ENCODE peak calls at places on chromosomes 11 and 22, in eight cellular contexts. One of them, this sample, is unnamed.

GRCh38 chr22:30234786-30235470 is 11.6 kb downstream of the LIF start:
- DNase-seq in thoracic aorta: no peak
- DNase-seq in fibroblast of lung: peak
- DNase-seq in cardiac muscle cell: peak
- DNase-seq in endothelial cell of umbilical vein: no peak
- DNase-seq in heart left ventricle: no peak
- DNase-seq in RWPE2: no peak
- DNase-seq in pancreas: peak
- DNase-seq in this sample: no peak

GRCh38 chr11:77065878-77066228 is 918 bp upstream of the CAPN5 start:
- DNase-seq in thoracic aorta: no peak
- DNase-seq in fibroblast of lung: peak
- DNase-seq in cardiac muscle cell: peak
- DNase-seq in endothelial cell of umbilical vein: no peak
- DNase-seq in heart left ventricle: no peak
- DNase-seq in RWPE2: no peak
- DNase-seq in pancreas: no peak
- DNase-seq in this sample: peak

GRCh38 chr11:132334769-132335280 is 964.4 kb downstream of the NTM start:
- DNase-seq in thoracic aorta: no peak
- DNase-seq in fibroblast of lung: no peak
- DNase-seq in cardiac muscle cell: no peak
- DNase-seq in endothelial cell of umbilical vein: no peak
- DNase-seq in heart left ventricle: no peak
- DNase-seq in RWPE2: no peak
- DNase-seq in pancreas: no peak
- DNase-seq in this sample: no peak

GRCh38 chr22:33573479-33573878 is 346.8 kb downstream of the LARGE1 start:
- DNase-seq in thoracic aorta: no peak
- DNase-seq in fibroblast of lung: no peak
- DNase-seq in cardiac muscle cell: no peak
- DNase-seq in endothelial cell of umbilical vein: no peak
- DNase-seq in heart left ventricle: no peak
- DNase-seq in RWPE2: no peak
- DNase-seq in pancreas: no peak
- DNase-seq in this sample: no peak

GRCh38 chr11:31236052-31236652 is 133.4 kb downstream of the DCDC1 start:
- DNase-seq in thoracic aorta: no peak
- DNase-seq in fibroblast of lung: peak
- DNase-seq in cardiac muscle cell: peak
- DNase-seq in endothelial cell of umbilical vein: peak
- DNase-seq in heart left ventricle: no peak
- DNase-seq in RWPE2: no peak
- DNase-seq in pancreas: no peak
- DNase-seq in this sample: no peak

GRCh38 chr11:35526370-35526792 is 965 bp upstream of the PAMR1 start:
- DNase-seq in thoracic aorta: no peak
- DNase-seq in fibroblast of lung: peak
- DNase-seq in cardiac muscle cell: no peak
- DNase-seq in endothelial cell of umbilical vein: no peak
- DNase-seq in heart left ventricle: no peak
- DNase-seq in RWPE2: no peak
- DNase-seq in pancreas: no peak
- DNase-seq in this sample: peak

GRCh38 chr11:114276077-114276476 is 20.1 kb upstream of the NNMT start:
- DNase-seq in thoracic aorta: no peak
- DNase-seq in fibroblast of lung: no peak
- DNase-seq in cardiac muscle cell: no peak
- DNase-seq in endothelial cell of umbilical vein: no peak
- DNase-seq in heart left ventricle: no peak
- DNase-seq in RWPE2: no peak
- DNase-seq in pancreas: no peak
- DNase-seq in this sample: no peak

GRCh38 chr22:44722611-44723010 is 20.6 kb downstream of the PRR5 start:
- DNase-seq in thoracic aorta: no peak
- DNase-seq in fibroblast of lung: no peak
- DNase-seq in cardiac muscle cell: no peak
- DNase-seq in endothelial cell of umbilical vein: no peak
- DNase-seq in heart left ventricle: no peak
- DNase-seq in RWPE2: no peak
- DNase-seq in pancreas: no peak
- DNase-seq in this sample: no peak

GRCh38 chr11:23192256-23192655 is 332.0 kb upstream of the CCDC179 start:
- DNase-seq in thoracic aorta: no peak
- DNase-seq in fibroblast of lung: peak
- DNase-seq in cardiac muscle cell: peak
- DNase-seq in endothelial cell of umbilical vein: no peak
- DNase-seq in heart left ventricle: no peak
- DNase-seq in RWPE2: no peak
- DNase-seq in pancreas: no peak
- DNase-seq in this sample: no peak

GRCh38 chr11:16410479-16410878 is 54.1 kb upstream of the SOX6 start:
- DNase-seq in thoracic aorta: no peak
- DNase-seq in fibroblast of lung: no peak
- DNase-seq in cardiac muscle cell: no peak
- DNase-seq in endothelial cell of umbilical vein: no peak
- DNase-seq in heart left ventricle: no peak
- DNase-seq in RWPE2: no peak
- DNase-seq in pancreas: no peak
- DNase-seq in this sample: no peak

GRCh38 chr11:119964136-119965025 is 173.5 kb downstream of the TRIM29 start:
- DNase-seq in thoracic aorta: no peak
- DNase-seq in fibroblast of lung: no peak
- DNase-seq in cardiac muscle cell: peak
- DNase-seq in endothelial cell of umbilical vein: no peak
- DNase-seq in heart left ventricle: no peak
- DNase-seq in RWPE2: no peak
- DNase-seq in pancreas: no peak
- DNase-seq in this sample: no peak

GRCh38 chr11:92852946-92853345 is 116.5 kb upstream of the MTNR1B start:
- DNase-seq in thoracic aorta: no peak
- DNase-seq in fibroblast of lung: peak
- DNase-seq in cardiac muscle cell: no peak
- DNase-seq in endothelial cell of umbilical vein: no peak
- DNase-seq in heart left ventricle: no peak
- DNase-seq in RWPE2: peak
- DNase-seq in pancreas: no peak
- DNase-seq in this sample: no peak

DNA sequence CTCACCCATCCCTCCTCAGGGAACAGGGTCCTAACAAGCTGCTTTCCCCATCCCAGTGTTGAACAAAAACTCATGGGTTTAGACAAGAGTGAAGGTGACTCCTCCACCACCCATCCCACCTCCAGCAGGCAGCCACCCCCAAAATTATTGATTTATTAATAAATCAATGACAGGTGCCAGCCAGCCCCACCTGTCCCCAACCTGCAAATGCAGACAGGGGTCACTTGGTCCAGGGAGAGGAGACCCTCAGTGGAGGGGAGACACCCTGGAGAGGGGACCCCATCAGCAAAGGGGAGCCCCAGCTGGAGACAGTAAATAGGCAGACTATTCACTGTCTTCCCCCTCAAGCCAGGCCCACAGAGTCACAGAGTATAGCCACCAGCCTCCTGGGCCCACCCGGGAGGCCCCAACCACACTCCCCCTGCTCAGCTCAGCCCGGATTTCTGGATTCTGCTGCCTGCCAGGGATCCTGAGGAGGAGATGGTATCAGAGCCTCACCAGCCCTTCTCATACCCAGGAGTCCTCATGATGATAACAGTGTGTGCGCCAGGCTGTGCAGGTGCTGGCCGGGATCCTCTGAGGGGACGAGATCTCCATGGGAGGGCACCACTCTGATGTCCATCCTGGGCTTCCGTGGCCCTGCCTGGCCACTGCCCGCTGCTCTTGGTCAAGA is 8.8 kb upstream of the CD81 start:
- DNase-seq in thoracic aorta: no peak
- DNase-seq in fibroblast of lung: no peak
- DNase-seq in cardiac muscle cell: no peak
- DNase-seq in endothelial cell of umbilical vein: no peak
- DNase-seq in heart left ventricle: no peak
- DNase-seq in RWPE2: peak
- DNase-seq in pancreas: no peak
- DNase-seq in this sample: no peak
- H3K27ac ChIP-seq in thoracic aorta: no peak
- H3K27ac ChIP-seq in fibroblast of lung: no peak
- H3K27ac ChIP-seq in cardiac muscle cell: no peak
- H3K27ac ChIP-seq in endothelial cell of umbilical vein: no peak
- H3K27ac ChIP-seq in heart left ventricle: peak
- H3K27ac ChIP-seq in RWPE2: no peak
- H3K27ac ChIP-seq in pancreas: no peak
- H3K27ac ChIP-seq in this sample: no peak

GRCh38 chr11:68688881-68689280 is 4.5 kb downstream of the GAL start:
- DNase-seq in thoracic aorta: no peak
- DNase-seq in fibroblast of lung: no peak
- DNase-seq in cardiac muscle cell: no peak
- DNase-seq in endothelial cell of umbilical vein: no peak
- DNase-seq in heart left ventricle: no peak
- DNase-seq in RWPE2: no peak
- DNase-seq in pancreas: no peak
- DNase-seq in this sample: no peak

GRCh38 chr11:68691402-68691784 is 7.0 kb downstream of the GAL start:
- DNase-seq in thoracic aorta: no peak
- DNase-seq in fibroblast of lung: no peak
- DNase-seq in cardiac muscle cell: no peak
- DNase-seq in endothelial cell of umbilical vein: no peak
- DNase-seq in heart left ventricle: no peak
- DNase-seq in RWPE2: no peak
- DNase-seq in pancreas: no peak
- DNase-seq in this sample: no peak

GRCh38 chr11:68692115-68692514 is 7.8 kb downstream of the GAL start:
- DNase-seq in thoracic aorta: no peak
- DNase-seq in fibroblast of lung: no peak
- DNase-seq in cardiac muscle cell: no peak
- DNase-seq in endothelial cell of umbilical vein: no peak
- DNase-seq in heart left ventricle: no peak
- DNase-seq in RWPE2: no peak
- DNase-seq in pancreas: no peak
- DNase-seq in this sample: no peak

GRCh38 chr11:68689737-68690625 is 5.6 kb downstream of the GAL start:
- DNase-seq in thoracic aorta: no peak
- DNase-seq in fibroblast of lung: no peak
- DNase-seq in cardiac muscle cell: no peak
- DNase-seq in endothelial cell of umbilical vein: no peak
- DNase-seq in heart left ventricle: no peak
- DNase-seq in RWPE2: no peak
- DNase-seq in pancreas: no peak
- DNase-seq in this sample: no peak

GRCh38 chr11:68690671-68691401 is 6.5 kb downstream of the GAL start:
- DNase-seq in thoracic aorta: no peak
- DNase-seq in fibroblast of lung: no peak
- DNase-seq in cardiac muscle cell: no peak
- DNase-seq in endothelial cell of umbilical vein: no peak
- DNase-seq in heart left ventricle: no peak
- DNase-seq in RWPE2: no peak
- DNase-seq in pancreas: no peak
- DNase-seq in this sample: no peak
- TF ChIP-seq CTCF in thoracic aorta: no peak
- TF ChIP-seq CTCF in fibroblast of lung: peak
- TF ChIP-seq CTCF in cardiac muscle cell: no peak
- TF ChIP-seq CTCF in endothelial cell of umbilical vein: no peak
- TF ChIP-seq CTCF in heart left ventricle: no peak
- TF ChIP-seq CTCF in RWPE2: no peak
- TF ChIP-seq CTCF in pancreas: no peak
- TF ChIP-seq CTCF in this sample: peak

DNA sequence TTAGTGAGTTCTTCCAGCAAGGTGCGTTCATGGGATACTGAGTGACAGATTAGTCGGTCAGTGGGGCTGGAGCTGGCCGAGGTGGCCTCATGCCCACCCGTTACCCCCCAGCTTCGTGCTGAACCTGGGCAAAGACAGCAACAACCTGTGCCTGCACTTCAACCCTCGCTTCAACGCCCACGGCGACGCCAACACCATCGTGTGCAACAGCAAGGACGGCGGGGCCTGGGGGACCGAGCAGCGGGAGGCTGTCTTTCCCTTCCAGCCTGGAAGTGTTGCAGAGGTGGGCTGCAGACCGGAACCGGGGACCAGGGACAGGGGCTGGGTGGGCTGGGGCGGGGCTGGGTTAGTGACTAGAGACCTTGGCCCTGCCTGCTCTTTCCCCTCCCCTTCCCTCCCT is 2.9 kb downstream of the LGALS1 start:
- DNase-seq in thoracic aorta: no peak
- DNase-seq in fibroblast of lung: no peak
- DNase-seq in cardiac muscle cell: no peak
- DNase-seq in endothelial cell of umbilical vein: no peak
- DNase-seq in heart left ventricle: no peak
- DNase-seq in RWPE2: no peak
- DNase-seq in pancreas: no peak
- DNase-seq in this sample: no peak
- H3K4me3 ChIP-seq in thoracic aorta: peak
- H3K4me3 ChIP-seq in fibroblast of lung: peak
- H3K4me3 ChIP-seq in cardiac muscle cell: no peak
- H3K4me3 ChIP-seq in endothelial cell of umbilical vein: no peak
- H3K4me3 ChIP-seq in heart left ventricle: no peak
- H3K4me3 ChIP-seq in RWPE2: no peak
- H3K4me3 ChIP-seq in pancreas: no peak
- H3K4me3 ChIP-seq in this sample: peak

GRCh38 chr11:641806-642370 is 4.8 kb downstream of the DRD4 start:
- DNase-seq in thoracic aorta: no peak
- DNase-seq in fibroblast of lung: no peak
- DNase-seq in cardiac muscle cell: no peak
- DNase-seq in endothelial cell of umbilical vein: no peak
- DNase-seq in heart left ventricle: no peak
- DNase-seq in RWPE2: no peak
- DNase-seq in pancreas: no peak
- DNase-seq in this sample: no peak

GRCh38 chr11:646214-646613 is 9.1 kb downstream of the DRD4 start:
- DNase-seq in thoracic aorta: no peak
- DNase-seq in fibroblast of lung: no peak
- DNase-seq in cardiac muscle cell: no peak
- DNase-seq in endothelial cell of umbilical vein: no peak
- DNase-seq in heart left ventricle: no peak
- DNase-seq in RWPE2: no peak
- DNase-seq in pancreas: no peak
- DNase-seq in this sample: no peak

GRCh38 chr11:643849-644738 is 7.0 kb downstream of the DRD4 start:
- DNase-seq in thoracic aorta: no peak
- DNase-seq in fibroblast of lung: no peak
- DNase-seq in cardiac muscle cell: no peak
- DNase-seq in endothelial cell of umbilical vein: no peak
- DNase-seq in heart left ventricle: no peak
- DNase-seq in RWPE2: no peak
- DNase-seq in pancreas: no peak
- DNase-seq in this sample: no peak

GRCh38 chr11:645536-645935 is 8.5 kb downstream of the DRD4 start:
- DNase-seq in thoracic aorta: no peak
- DNase-seq in fibroblast of lung: no peak
- DNase-seq in cardiac muscle cell: no peak
- DNase-seq in endothelial cell of umbilical vein: no peak
- DNase-seq in heart left ventricle: no peak
- DNase-seq in RWPE2: no peak
- DNase-seq in pancreas: no peak
- DNase-seq in this sample: no peak

DNA sequence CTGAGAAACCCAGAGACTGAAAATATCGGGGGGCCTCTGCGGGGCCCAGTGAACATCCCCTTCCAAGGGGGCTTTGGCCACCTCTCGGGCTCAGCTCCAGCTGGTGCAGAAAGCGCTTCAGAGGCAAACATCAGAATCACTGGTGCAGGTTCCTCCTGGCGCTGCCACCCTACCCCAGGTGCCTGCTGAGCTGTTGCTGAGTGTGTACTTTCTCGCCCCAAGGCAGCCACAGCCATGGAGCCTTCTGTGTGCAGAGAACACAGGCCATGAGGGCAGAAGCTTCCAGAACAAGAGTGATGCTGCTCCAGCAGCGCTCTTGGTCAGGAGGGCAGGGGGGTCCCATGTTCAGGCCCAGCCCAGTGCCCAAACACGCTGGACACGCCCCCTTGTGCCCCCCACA is 6.3 kb downstream of the DRD4 start:
- DNase-seq in thoracic aorta: no peak
- DNase-seq in fibroblast of lung: no peak
- DNase-seq in cardiac muscle cell: no peak
- DNase-seq in endothelial cell of umbilical vein: no peak
- DNase-seq in heart left ventricle: no peak
- DNase-seq in RWPE2: no peak
- DNase-seq in pancreas: no peak
- DNase-seq in this sample: no peak
- H3K27ac ChIP-seq in thoracic aorta: no peak
- H3K27ac ChIP-seq in fibroblast of lung: no peak
- H3K27ac ChIP-seq in cardiac muscle cell: no peak
- H3K27ac ChIP-seq in endothelial cell of umbilical vein: no peak
- H3K27ac ChIP-seq in heart left ventricle: no peak
- H3K27ac ChIP-seq in RWPE2: no peak
- H3K27ac ChIP-seq in pancreas: no peak
- H3K27ac ChIP-seq in this sample: no peak